ENCODE peak calls at places on chromosomes 13 and 19, in six cellular contexts. One of them, this sample, is unnamed.
A peak's percentile ranks its signal among the peaks of the same experiment; 100 is the strongest.

GRCh38 chr13:112687836-112688559 is 1.8 kb upstream of the ATP11A start:
- DNase-seq in uterus: no peak
- DNase-seq in ovary: no peak
- DNase-seq in colonic mucosa: no peak
- DNase-seq in right cardiac atrium: no peak
- DNase-seq in esophagus squamous epithelium: no peak
- DNase-seq in this sample: no peak

GRCh38 chr19:48635263-48635965 is 1.8 kb downstream of the DBP start:
- DNase-seq in uterus: peak; percentile 80
- DNase-seq in ovary: peak; percentile 84
- DNase-seq in colonic mucosa: peak; percentile 80
- DNase-seq in right cardiac atrium: peak; percentile 91
- DNase-seq in esophagus squamous epithelium: no peak
- DNase-seq in this sample: no peak

GRCh38 chr13:32448224-32448623 is 20.3 kb upstream of the N4BP2L1 start:
- DNase-seq in uterus: no peak
- DNase-seq in ovary: no peak
- DNase-seq in colonic mucosa: no peak
- DNase-seq in right cardiac atrium: no peak
- DNase-seq in esophagus squamous epithelium: no peak
- DNase-seq in this sample: no peak

GRCh38 chr13:114118086-114118762 is 14.2 kb downstream of the RASA3 start:
- DNase-seq in uterus: no peak
- DNase-seq in ovary: no peak
- DNase-seq in colonic mucosa: no peak
- DNase-seq in right cardiac atrium: no peak
- DNase-seq in esophagus squamous epithelium: no peak
- DNase-seq in this sample: no peak

GRCh38 chr13:73168993-73169401 is 110.2 kb downstream of the KLF5 start:
- DNase-seq in uterus: no peak
- DNase-seq in ovary: no peak
- DNase-seq in colonic mucosa: peak; percentile 53
- DNase-seq in right cardiac atrium: no peak
- DNase-seq in esophagus squamous epithelium: no peak
- DNase-seq in this sample: peak; percentile 86

GRCh38 chr19:40416918-40417713 is 3.9 kb upstream of the PRX start:
- DNase-seq in uterus: no peak
- DNase-seq in ovary: no peak
- DNase-seq in colonic mucosa: no peak
- DNase-seq in right cardiac atrium: peak; percentile 86
- DNase-seq in esophagus squamous epithelium: no peak
- DNase-seq in this sample: no peak

GRCh38 chr13:76937416-76937815 is 10.9 kb upstream of the ACOD1 start:
- DNase-seq in uterus: no peak
- DNase-seq in ovary: no peak
- DNase-seq in colonic mucosa: no peak
- DNase-seq in right cardiac atrium: no peak
- DNase-seq in esophagus squamous epithelium: no peak
- DNase-seq in this sample: peak; percentile 99

GRCh38 chr13:44153536-44153935 is 220.1 kb upstream of the SERP2 start:
- DNase-seq in uterus: no peak
- DNase-seq in ovary: no peak
- DNase-seq in colonic mucosa: no peak
- DNase-seq in right cardiac atrium: no peak
- DNase-seq in esophagus squamous epithelium: no peak
- DNase-seq in this sample: no peak

GRCh38 chr19:48988286-48988685 is 4.8 kb downstream of the GYS1 start:
- DNase-seq in uterus: no peak
- DNase-seq in ovary: no peak
- DNase-seq in colonic mucosa: no peak
- DNase-seq in right cardiac atrium: no peak
- DNase-seq in esophagus squamous epithelium: no peak
- DNase-seq in this sample: no peak

GRCh38 chr13:100314132-100314910 is 225.4 kb downstream of the PCCA start:
- DNase-seq in uterus: no peak
- DNase-seq in ovary: no peak
- DNase-seq in colonic mucosa: no peak
- DNase-seq in right cardiac atrium: no peak
- DNase-seq in esophagus squamous epithelium: no peak
- DNase-seq in this sample: no peak

GRCh38 chr13:79686441-79686840 is 205.5 kb downstream of the NDFIP2 start:
- DNase-seq in uterus: no peak
- DNase-seq in ovary: no peak
- DNase-seq in colonic mucosa: no peak
- DNase-seq in right cardiac atrium: no peak
- DNase-seq in esophagus squamous epithelium: no peak
- DNase-seq in this sample: peak; percentile 56

GRCh38 chr13:83865161-83866137 is 16.8 kb downstream of the SLITRK1 start:
- DNase-seq in uterus: no peak
- DNase-seq in ovary: no peak
- DNase-seq in colonic mucosa: no peak
- DNase-seq in right cardiac atrium: no peak
- DNase-seq in esophagus squamous epithelium: no peak
- DNase-seq in this sample: no peak

GRCh38 chr13:66657165-66657895 is 572.8 kb downstream of the PCDH9 start:
- DNase-seq in uterus: peak; percentile 24
- DNase-seq in ovary: peak; percentile 24
- DNase-seq in colonic mucosa: no peak
- DNase-seq in right cardiac atrium: peak; percentile 59
- DNase-seq in esophagus squamous epithelium: no peak
- DNase-seq in this sample: peak; percentile 99

GRCh38 chr19:17210296-17210695 is 4.9 kb upstream of the USE1 start:
- DNase-seq in uterus: no peak
- DNase-seq in ovary: no peak
- DNase-seq in colonic mucosa: no peak
- DNase-seq in right cardiac atrium: no peak
- DNase-seq in esophagus squamous epithelium: no peak
- DNase-seq in this sample: no peak

GRCh38 chr19:4506449-4507149 is 11.7 kb downstream of the PLIN4 start:
- DNase-seq in uterus: no peak
- DNase-seq in ovary: no peak
- DNase-seq in colonic mucosa: no peak
- DNase-seq in right cardiac atrium: no peak
- DNase-seq in esophagus squamous epithelium: no peak
- DNase-seq in this sample: peak; percentile 44

GRCh38 chr19:16073988-16074387 is 2.3 kb upstream of the TPM4 start:
- DNase-seq in uterus: no peak
- DNase-seq in ovary: no peak
- DNase-seq in colonic mucosa: no peak
- DNase-seq in right cardiac atrium: no peak
- DNase-seq in esophagus squamous epithelium: no peak
- DNase-seq in this sample: no peak

GRCh38 chr13:99870541-99870940 is 101.0 kb downstream of the ZIC5 start:
- DNase-seq in uterus: no peak
- DNase-seq in ovary: no peak
- DNase-seq in colonic mucosa: no peak
- DNase-seq in right cardiac atrium: no peak
- DNase-seq in esophagus squamous epithelium: no peak
- DNase-seq in this sample: no peak

GRCh38 chr19:40603071-40603718 is 2.0 kb downstream of the LTBP4 start:
- DNase-seq in uterus: no peak
- DNase-seq in ovary: no peak
- DNase-seq in colonic mucosa: peak; percentile 54
- DNase-seq in right cardiac atrium: no peak
- DNase-seq in esophagus squamous epithelium: no peak
- DNase-seq in this sample: peak; percentile 67

GRCh38 chr13:95403349-95404140 is 102.3 kb upstream of the ABCC4 start:
- DNase-seq in uterus: no peak
- DNase-seq in ovary: peak; percentile 18
- DNase-seq in colonic mucosa: no peak
- DNase-seq in right cardiac atrium: no peak
- DNase-seq in esophagus squamous epithelium: no peak
- DNase-seq in this sample: peak; percentile 6

GRCh38 chr13:76271728-76272232 is 614.4 kb downstream of the KCTD12 start:
- DNase-seq in uterus: no peak
- DNase-seq in ovary: no peak
- DNase-seq in colonic mucosa: no peak
- DNase-seq in right cardiac atrium: no peak
- DNase-seq in esophagus squamous epithelium: no peak
- DNase-seq in this sample: no peak

GRCh38 chr13:108070491-108070890 is 144.8 kb downstream of the LIG4 start:
- DNase-seq in uterus: no peak
- DNase-seq in ovary: no peak
- DNase-seq in colonic mucosa: no peak
- DNase-seq in right cardiac atrium: no peak
- DNase-seq in esophagus squamous epithelium: no peak
- DNase-seq in this sample: peak; percentile 4

GRCh38 chr13:40452038-40452666 is 214.3 kb downstream of the FOXO1 start:
- DNase-seq in uterus: no peak
- DNase-seq in ovary: no peak
- DNase-seq in colonic mucosa: no peak
- DNase-seq in right cardiac atrium: no peak
- DNase-seq in esophagus squamous epithelium: no peak
- DNase-seq in this sample: no peak

GRCh38 chr19:36244066-36244465 is 29.2 kb downstream of the ZNF146 start:
- DNase-seq in uterus: no peak
- DNase-seq in ovary: no peak
- DNase-seq in colonic mucosa: no peak
- DNase-seq in right cardiac atrium: no peak
- DNase-seq in esophagus squamous epithelium: no peak
- DNase-seq in this sample: no peak

GRCh38 chr13:23531446-23531845 is 38.8 kb upstream of the TNFRSF19 start:
- DNase-seq in uterus: no peak
- DNase-seq in ovary: no peak
- DNase-seq in colonic mucosa: no peak
- DNase-seq in right cardiac atrium: no peak
- DNase-seq in esophagus squamous epithelium: no peak
- DNase-seq in this sample: no peak

GRCh38 chr13:40438999-40439797 is 227.2 kb downstream of the FOXO1 start:
- DNase-seq in uterus: no peak
- DNase-seq in ovary: no peak
- DNase-seq in colonic mucosa: no peak
- DNase-seq in right cardiac atrium: peak; percentile 65
- DNase-seq in esophagus squamous epithelium: no peak
- DNase-seq in this sample: peak; percentile 56

GRCh38 chr19:48629599-48630288 is 7.4 kb downstream of the DBP start:
- DNase-seq in uterus: peak; percentile 65
- DNase-seq in ovary: peak; percentile 88
- DNase-seq in colonic mucosa: peak; percentile 92
- DNase-seq in right cardiac atrium: peak; percentile 88
- DNase-seq in esophagus squamous epithelium: no peak
- DNase-seq in this sample: peak; percentile 83

GRCh38 chr19:54173951-54174817 is 1.2 kb upstream of the TMC4 start:
- DNase-seq in uterus: no peak
- DNase-seq in ovary: no peak
- DNase-seq in colonic mucosa: no peak
- DNase-seq in right cardiac atrium: no peak
- DNase-seq in esophagus squamous epithelium: no peak
- DNase-seq in this sample: no peak

GRCh38 chr19:1907563-1908363 is 2.6 kb downstream of the ADAT3 start:
- DNase-seq in uterus: no peak
- DNase-seq in ovary: no peak
- DNase-seq in colonic mucosa: peak; percentile 82
- DNase-seq in right cardiac atrium: peak; percentile 67
- DNase-seq in esophagus squamous epithelium: no peak
- DNase-seq in this sample: no peak

GRCh38 chr19:17370026-17370587 is 7.0 kb downstream of the PLVAP start:
- DNase-seq in uterus: no peak
- DNase-seq in ovary: no peak
- DNase-seq in colonic mucosa: no peak
- DNase-seq in right cardiac atrium: no peak
- DNase-seq in esophagus squamous epithelium: no peak
- DNase-seq in this sample: peak; percentile 75

GRCh38 chr19:41706741-41707501 is 1.5 kb upstream of the CEACAM5 start:
- DNase-seq in uterus: peak; percentile 1
- DNase-seq in ovary: no peak
- DNase-seq in colonic mucosa: peak; percentile 87
- DNase-seq in right cardiac atrium: peak; percentile 69
- DNase-seq in esophagus squamous epithelium: no peak
- DNase-seq in this sample: no peak

GRCh38 chr13:71879129-71879535 is 12.1 kb upstream of the DACH1 start:
- DNase-seq in uterus: no peak
- DNase-seq in ovary: no peak
- DNase-seq in colonic mucosa: no peak
- DNase-seq in right cardiac atrium: no peak
- DNase-seq in esophagus squamous epithelium: no peak
- DNase-seq in this sample: peak; percentile 32

GRCh38 chr13:34589581-34589980 is 352.5 kb upstream of the NBEA start:
- DNase-seq in uterus: no peak
- DNase-seq in ovary: no peak
- DNase-seq in colonic mucosa: no peak
- DNase-seq in right cardiac atrium: no peak
- DNase-seq in esophagus squamous epithelium: no peak
- DNase-seq in this sample: no peak

GRCh38 chr13:34588362-34588761 is 353.7 kb upstream of the NBEA start:
- DNase-seq in uterus: no peak
- DNase-seq in ovary: no peak
- DNase-seq in colonic mucosa: no peak
- DNase-seq in right cardiac atrium: no peak
- DNase-seq in esophagus squamous epithelium: no peak
- DNase-seq in this sample: no peak

GRCh38 chr13:34594507-34594906 is 347.6 kb upstream of the NBEA start:
- DNase-seq in uterus: no peak
- DNase-seq in ovary: no peak
- DNase-seq in colonic mucosa: no peak
- DNase-seq in right cardiac atrium: no peak
- DNase-seq in esophagus squamous epithelium: no peak
- DNase-seq in this sample: no peak

GRCh38 chr13:34591163-34591562 is 350.9 kb upstream of the NBEA start:
- DNase-seq in uterus: no peak
- DNase-seq in ovary: no peak
- DNase-seq in colonic mucosa: no peak
- DNase-seq in right cardiac atrium: no peak
- DNase-seq in esophagus squamous epithelium: no peak
- DNase-seq in this sample: no peak

GRCh38 chr13:34591801-34592454 is 350.1 kb upstream of the NBEA start:
- DNase-seq in uterus: peak; percentile 55
- DNase-seq in ovary: no peak
- DNase-seq in colonic mucosa: peak; percentile 25
- DNase-seq in right cardiac atrium: peak; percentile 51
- DNase-seq in esophagus squamous epithelium: no peak
- DNase-seq in this sample: no peak
- H3K27ac ChIP-seq in uterus: no peak overlapping the region
- H3K27ac ChIP-seq in ovary: no peak overlapping the region
- H3K27ac ChIP-seq in colonic mucosa: no peak overlapping the region
- H3K27ac ChIP-seq in right cardiac atrium: no peak overlapping the region
- H3K27ac ChIP-seq in esophagus squamous epithelium: peak overlapping the region; percentile 37
- H3K27ac ChIP-seq in this sample: no peak overlapping the region

GRCh38 chr19:3096902-3097326 is 2.8 kb downstream of the GNA11 start:
- DNase-seq in uterus: no peak
- DNase-seq in ovary: peak; percentile 16
- DNase-seq in colonic mucosa: no peak
- DNase-seq in right cardiac atrium: no peak
- DNase-seq in esophagus squamous epithelium: no peak
- DNase-seq in this sample: no peak
- H3K27ac ChIP-seq in uterus: peak overlapping the region; percentile 73
- H3K27ac ChIP-seq in ovary: peak overlapping the region; percentile 1
- H3K27ac ChIP-seq in colonic mucosa: peak overlapping the region; percentile 74
- H3K27ac ChIP-seq in right cardiac atrium: peak overlapping the region; percentile 96
- H3K27ac ChIP-seq in esophagus squamous epithelium: peak overlapping the region; percentile 85
- H3K27ac ChIP-seq in this sample: no peak overlapping the region

GRCh38 chr19:14115761-14116160 is 1.8 kb downstream of the PRKACA start:
- DNase-seq in uterus: no peak
- DNase-seq in ovary: no peak
- DNase-seq in colonic mucosa: no peak
- DNase-seq in right cardiac atrium: peak; percentile 55
- DNase-seq in esophagus squamous epithelium: no peak
- DNase-seq in this sample: no peak
- H3K27ac ChIP-seq in uterus: peak overlapping the region; percentile 90
- H3K27ac ChIP-seq in ovary: peak overlapping the region; percentile 27
- H3K27ac ChIP-seq in colonic mucosa: no peak overlapping the region
- H3K27ac ChIP-seq in right cardiac atrium: peak overlapping the region; percentile 95
- H3K27ac ChIP-seq in esophagus squamous epithelium: peak overlapping the region; percentile 95
- H3K27ac ChIP-seq in this sample: no peak overlapping the region

GRCh38 chr13:49258097-49258796 is 10.5 kb downstream of the CDADC1 start:
- DNase-seq in uterus: no peak
- DNase-seq in ovary: no peak
- DNase-seq in colonic mucosa: no peak
- DNase-seq in right cardiac atrium: no peak
- DNase-seq in esophagus squamous epithelium: no peak
- DNase-seq in this sample: no peak
- H3K27ac ChIP-seq in uterus: no peak overlapping the region
- H3K27ac ChIP-seq in ovary: no peak overlapping the region
- H3K27ac ChIP-seq in colonic mucosa: no peak overlapping the region
- H3K27ac ChIP-seq in right cardiac atrium: no peak overlapping the region
- H3K27ac ChIP-seq in esophagus squamous epithelium: peak overlapping the region; percentile 59
- H3K27ac ChIP-seq in this sample: peak overlapping the region; percentile 57

This sample was measured in fibroblast of lung.